ENCODE peak calls at places on chromosome 22, in ten cellular contexts. One of them, this sample, is unnamed.
A peak's percentile ranks its signal among the peaks of the same experiment; 100 is the strongest.

GRCh38 chr22:23315341-23315917 is 135.1 kb downstream of the BCR start:
- DNase-seq in spleen: peak; percentile 84
- DNase-seq in prostate gland: peak; percentile 57
- DNase-seq in HCT116: peak; percentile 23
- DNase-seq in NB4: peak; percentile 53
- DNase-seq in tibial nerve: peak; percentile 71
- DNase-seq in K562: peak; percentile 87
- DNase-seq in lower leg skin: peak; percentile 94
- DNase-seq in A549: peak; percentile 13
- DNase-seq in vagina: no peak
- DNase-seq in this sample: peak; percentile 54

GRCh38 chr22:49966041-49966715 is 5.6 kb downstream of the PIM3 start:
- DNase-seq in K562: no peak
- DNase-seq in tibial nerve: no peak
- DNase-seq in NB4: no peak
- DNase-seq in HCT116: no peak
- DNase-seq in vagina: no peak
- DNase-seq in A549: no peak
- DNase-seq in lower leg skin: peak; percentile 86
- DNase-seq in spleen: peak; percentile 84
- DNase-seq in prostate gland: no peak
- DNase-seq in this sample: no peak

GRCh38 chr22:37305873-37306272 is 23.6 kb downstream of the CYTH4 start:
- DNase-seq in lower leg skin: no peak
- DNase-seq in NB4: no peak
- DNase-seq in vagina: no peak
- DNase-seq in HCT116: no peak
- DNase-seq in A549: no peak
- DNase-seq in tibial nerve: no peak
- DNase-seq in K562: no peak
- DNase-seq in spleen: no peak
- DNase-seq in prostate gland: no peak
- DNase-seq in this sample: no peak

GRCh38 chr22:23675502-23676415 is 15.1 kb upstream of the RGL4 start:
- DNase-seq in K562: no peak
- DNase-seq in HCT116: no peak
- DNase-seq in A549: no peak
- DNase-seq in tibial nerve: no peak
- DNase-seq in vagina: no peak
- DNase-seq in prostate gland: no peak
- DNase-seq in lower leg skin: peak; percentile 75
- DNase-seq in spleen: peak; percentile 89
- DNase-seq in NB4: no peak
- DNase-seq in this sample: peak; percentile 74

GRCh38 chr22:48939441-48940265 is 888.0 kb downstream of the BRD1 start:
- DNase-seq in HCT116: no peak
- DNase-seq in lower leg skin: peak; percentile 71
- DNase-seq in tibial nerve: no peak
- DNase-seq in A549: no peak
- DNase-seq in K562: no peak
- DNase-seq in NB4: no peak
- DNase-seq in vagina: peak; percentile 87
- DNase-seq in prostate gland: no peak
- DNase-seq in spleen: no peak
- DNase-seq in this sample: no peak

GRCh38 chr22:48535868-48536690 is 1291.6 kb downstream of the BRD1 start:
- DNase-seq in K562: no peak
- DNase-seq in prostate gland: no peak
- DNase-seq in A549: no peak
- DNase-seq in HCT116: no peak
- DNase-seq in spleen: no peak
- DNase-seq in lower leg skin: no peak
- DNase-seq in NB4: no peak
- DNase-seq in tibial nerve: no peak
- DNase-seq in vagina: no peak
- DNase-seq in this sample: no peak

GRCh38 chr22:24807284-24807950 is 1.4 kb downstream of the SGSM1 start:
- DNase-seq in lower leg skin: no peak
- DNase-seq in A549: no peak
- DNase-seq in K562: no peak
- DNase-seq in spleen: no peak
- DNase-seq in HCT116: no peak
- DNase-seq in NB4: no peak
- DNase-seq in tibial nerve: peak; percentile 51
- DNase-seq in prostate gland: peak; percentile 45
- DNase-seq in vagina: no peak
- DNase-seq in this sample: no peak

GRCh38 chr22:50691521-50691920 is 18.9 kb downstream of the SHANK3 start:
- DNase-seq in tibial nerve: no peak
- DNase-seq in K562: peak; percentile 43
- DNase-seq in prostate gland: no peak
- DNase-seq in vagina: no peak
- DNase-seq in A549: no peak
- DNase-seq in NB4: peak; percentile 62
- DNase-seq in HCT116: peak; percentile 29
- DNase-seq in lower leg skin: no peak
- DNase-seq in spleen: no peak
- DNase-seq in this sample: peak; percentile 20

GRCh38 chr22:28989484-28989883 is 72.1 kb downstream of the C22orf31 start:
- DNase-seq in HCT116: no peak
- DNase-seq in spleen: no peak
- DNase-seq in K562: no peak
- DNase-seq in NB4: peak; percentile 27
- DNase-seq in vagina: no peak
- DNase-seq in A549: no peak
- DNase-seq in tibial nerve: no peak
- DNase-seq in lower leg skin: no peak
- DNase-seq in prostate gland: no peak
- DNase-seq in this sample: no peak

GRCh38 chr22:50061141-50061823 is 3.2 kb upstream of the TTLL8 start:
- DNase-seq in NB4: no peak
- DNase-seq in HCT116: no peak
- DNase-seq in prostate gland: no peak
- DNase-seq in spleen: no peak
- DNase-seq in vagina: no peak
- DNase-seq in K562: no peak
- DNase-seq in tibial nerve: no peak
- DNase-seq in lower leg skin: no peak
- DNase-seq in A549: no peak
- DNase-seq in this sample: no peak

GRCh38 chr22:49664891-49665290 is 162.8 kb downstream of the BRD1 start:
- DNase-seq in HCT116: no peak
- DNase-seq in lower leg skin: peak; percentile 80
- DNase-seq in NB4: no peak
- DNase-seq in prostate gland: no peak
- DNase-seq in spleen: no peak
- DNase-seq in vagina: no peak
- DNase-seq in tibial nerve: no peak
- DNase-seq in A549: no peak
- DNase-seq in K562: no peak
- DNase-seq in this sample: no peak

GRCh38 chr22:17376950-17377349 is 7.7 kb downstream of the CECR2 start:
- DNase-seq in HCT116: no peak
- DNase-seq in K562: no peak
- DNase-seq in spleen: no peak
- DNase-seq in tibial nerve: no peak
- DNase-seq in NB4: no peak
- DNase-seq in prostate gland: no peak
- DNase-seq in lower leg skin: no peak
- DNase-seq in A549: no peak
- DNase-seq in vagina: no peak
- DNase-seq in this sample: no peak

GRCh38 chr22:17108256-17109112 is 12.7 kb downstream of the TMEM121B start:
- DNase-seq in vagina: no peak
- DNase-seq in prostate gland: no peak
- DNase-seq in tibial nerve: no peak
- DNase-seq in NB4: peak; percentile 2
- DNase-seq in K562: no peak
- DNase-seq in A549: no peak
- DNase-seq in lower leg skin: no peak
- DNase-seq in spleen: peak; percentile 81
- DNase-seq in HCT116: no peak
- DNase-seq in this sample: no peak

GRCh38 chr22:49583886-49584505 is 243.7 kb downstream of the BRD1 start:
- DNase-seq in tibial nerve: no peak
- DNase-seq in A549: no peak
- DNase-seq in prostate gland: no peak
- DNase-seq in K562: no peak
- DNase-seq in spleen: no peak
- DNase-seq in NB4: no peak
- DNase-seq in vagina: no peak
- DNase-seq in lower leg skin: peak; percentile 74
- DNase-seq in HCT116: no peak
- DNase-seq in this sample: no peak

GRCh38 chr22:42316988-42317387 is 46.5 kb upstream of the TCF20 start:
- DNase-seq in tibial nerve: peak; percentile 17
- DNase-seq in NB4: peak; percentile 41
- DNase-seq in A549: no peak
- DNase-seq in HCT116: no peak
- DNase-seq in prostate gland: peak; percentile 51
- DNase-seq in K562: peak; percentile 51
- DNase-seq in vagina: no peak
- DNase-seq in spleen: no peak
- DNase-seq in lower leg skin: peak; percentile 93
- DNase-seq in this sample: no peak

GRCh38 chr22:38489561-38490133 is 16.5 kb downstream of the DDX17 start:
- DNase-seq in NB4: no peak
- DNase-seq in spleen: no peak
- DNase-seq in vagina: no peak
- DNase-seq in prostate gland: no peak
- DNase-seq in HCT116: no peak
- DNase-seq in tibial nerve: no peak
- DNase-seq in lower leg skin: no peak
- DNase-seq in K562: no peak
- DNase-seq in A549: no peak
- DNase-seq in this sample: no peak
- TF ChIP-seq POLR2A in NB4: no peak
- TF ChIP-seq POLR2A in spleen: no peak
- TF ChIP-seq POLR2A in vagina: no peak
- TF ChIP-seq POLR2A in prostate gland: no peak
- TF ChIP-seq POLR2A in HCT116: no peak
- TF ChIP-seq POLR2A in tibial nerve: no peak
- TF ChIP-seq POLR2A in lower leg skin: no peak
- TF ChIP-seq POLR2A in K562: peak; percentile 59
- TF ChIP-seq POLR2A in A549: no peak
- TF ChIP-seq POLR2A in this sample: no peak

GRCh38 chr22:19447388-19448075 is at the start of gene C22orf39:
- DNase-seq in HCT116: peak; percentile 82
- DNase-seq in K562: peak; percentile 99
- DNase-seq in spleen: peak; percentile 95
- DNase-seq in NB4: peak; percentile 92
- DNase-seq in A549: peak; percentile 87
- DNase-seq in lower leg skin: peak; percentile 98
- DNase-seq in tibial nerve: peak; percentile 90
- DNase-seq in prostate gland: peak; percentile 93
- DNase-seq in vagina: no peak
- DNase-seq in this sample: peak; percentile 91
- TF ChIP-seq POLR2A in HCT116: peak; percentile 57
- TF ChIP-seq POLR2A in K562: peak; percentile 97
- TF ChIP-seq POLR2A in spleen: no peak
- TF ChIP-seq POLR2A in NB4: peak; percentile 72
- TF ChIP-seq POLR2A in A549: peak; percentile 66
- TF ChIP-seq POLR2A in lower leg skin: peak; percentile 35
- TF ChIP-seq POLR2A in tibial nerve: peak; percentile 89
- TF ChIP-seq POLR2A in prostate gland: peak; percentile 76
- TF ChIP-seq POLR2A in vagina: peak; percentile 62
- TF ChIP-seq POLR2A in this sample: peak; percentile 92

GRCh38 chr22:35488513-35488912 is 52.1 kb upstream of the RASD2 start:
- DNase-seq in tibial nerve: no peak
- DNase-seq in NB4: no peak
- DNase-seq in K562: no peak
- DNase-seq in prostate gland: no peak
- DNase-seq in A549: no peak
- DNase-seq in spleen: no peak
- DNase-seq in HCT116: no peak
- DNase-seq in vagina: no peak
- DNase-seq in lower leg skin: no peak
- DNase-seq in this sample: no peak
- TF ChIP-seq POLR2A in tibial nerve: no peak
- TF ChIP-seq POLR2A in NB4: no peak
- TF ChIP-seq POLR2A in K562: no peak
- TF ChIP-seq POLR2A in prostate gland: no peak
- TF ChIP-seq POLR2A in A549: no peak
- TF ChIP-seq POLR2A in spleen: no peak
- TF ChIP-seq POLR2A in HCT116: no peak
- TF ChIP-seq POLR2A in vagina: no peak
- TF ChIP-seq POLR2A in lower leg skin: no peak
- TF ChIP-seq POLR2A in this sample: no peak

GRCh38 chr22:45323695-45324094 is 14.0 kb downstream of the FAM118A start:
- DNase-seq in tibial nerve: no peak
- DNase-seq in K562: no peak
- DNase-seq in lower leg skin: no peak
- DNase-seq in NB4: no peak
- DNase-seq in spleen: peak; percentile 23
- DNase-seq in vagina: no peak
- DNase-seq in prostate gland: no peak
- DNase-seq in A549: no peak
- DNase-seq in HCT116: no peak
- DNase-seq in this sample: no peak
- TF ChIP-seq POLR2A in tibial nerve: no peak
- TF ChIP-seq POLR2A in K562: no peak
- TF ChIP-seq POLR2A in lower leg skin: no peak
- TF ChIP-seq POLR2A in NB4: no peak
- TF ChIP-seq POLR2A in spleen: no peak
- TF ChIP-seq POLR2A in vagina: no peak
- TF ChIP-seq POLR2A in prostate gland: no peak
- TF ChIP-seq POLR2A in A549: no peak
- TF ChIP-seq POLR2A in HCT116: no peak
- TF ChIP-seq POLR2A in this sample: no peak

GRCh38 chr22:31212783-31213626 is 907 bp downstream of the LIMK2 start:
- DNase-seq in vagina: no peak
- DNase-seq in prostate gland: no peak
- DNase-seq in K562: peak; percentile 29
- DNase-seq in NB4: no peak
- DNase-seq in tibial nerve: no peak
- DNase-seq in A549: no peak
- DNase-seq in HCT116: no peak
- DNase-seq in spleen: peak; percentile 80
- DNase-seq in lower leg skin: no peak
- DNase-seq in this sample: no peak
- TF ChIP-seq POLR2A in vagina: no peak
- TF ChIP-seq POLR2A in prostate gland: no peak
- TF ChIP-seq POLR2A in K562: no peak
- TF ChIP-seq POLR2A in NB4: no peak
- TF ChIP-seq POLR2A in tibial nerve: no peak
- TF ChIP-seq POLR2A in A549: no peak
- TF ChIP-seq POLR2A in HCT116: no peak
- TF ChIP-seq POLR2A in spleen: no peak
- TF ChIP-seq POLR2A in lower leg skin: no peak
- TF ChIP-seq POLR2A in this sample: no peak

This sample was measured in erythroblast.